ENCODE peak calls at places on chromosomes 5 and 9, in six cellular contexts. G is mesenchymal stem cell, N is neuronal stem cell, D is IMR-90, Q is mesendoderm, P is H9. J is an unnamed sample. For H3K4me1, the result is how much of the 10 kb centered on the place peaks cover.

GRCh38 chr5:128290152-128290858 is 206.7 kb downstream of the SLC12A2 start:
- DNase-seq in G (no peak), P (no peak), N (no peak), D (peak), Q (no peak), J (no peak)

GRCh38 chr5:95403996-95404395 is 12.8 kb downstream of the FAM81B start:
- DNase-seq in D (no peak), N (no peak), Q (no peak), G (no peak), P (no peak), J (no peak)

GRCh38 chr5:59158165-59158564 is 575.3 kb downstream of the RAB3C start:
- DNase-seq in P (no peak), G (peak), D (peak), Q (no peak), N (no peak), J (no peak)

GRCh38 chr9:87427851-87428506 is 69.7 kb upstream of the DAPK1 start:
- DNase-seq in N (no peak), D (no peak), G (no peak), Q (no peak), P (no peak), J (peak)

GRCh38 chr9:6904366-6904765 is 146.6 kb downstream of the KDM4C start:
- DNase-seq in P (no peak), D (no peak), N (no peak), G (no peak), Q (no peak), J (no peak)

GRCh38 chr5:122770479-122770878 is 4.4 kb upstream of the SNX2 start:
- DNase-seq in N (no peak), P (no peak), G (no peak), D (no peak), Q (no peak), J (no peak)

GRCh38 chr5:13354611-13355010 is 589.9 kb downstream of the DNAH5 start:
- DNase-seq in G (no peak), D (no peak), Q (no peak), N (no peak), P (no peak), J (no peak)

GRCh38 chr5:108661590-108662219 is 86.0 kb upstream of the FER start:
- DNase-seq in D (peak), N (no peak), Q (no peak), G (peak), P (no peak), J (peak)

GRCh38 chr5:54263447-54263846 is 46.9 kb downstream of the ARL15 start:
- DNase-seq in D (no peak), P (no peak), G (no peak), N (no peak), Q (no peak), J (no peak)

GRCh38 chr9:78278801-78279200 is 18.1 kb upstream of the PSAT1 start:
- DNase-seq in P (no peak), N (no peak), D (no peak), Q (no peak), G (no peak), J (no peak)

GRCh38 chr9:135077497-135078200 is 9.8 kb upstream of the OLFM1 start:
- DNase-seq in Q (peak), P (peak), N (no peak), D (no peak), G (no peak), J (peak)

DNA sequence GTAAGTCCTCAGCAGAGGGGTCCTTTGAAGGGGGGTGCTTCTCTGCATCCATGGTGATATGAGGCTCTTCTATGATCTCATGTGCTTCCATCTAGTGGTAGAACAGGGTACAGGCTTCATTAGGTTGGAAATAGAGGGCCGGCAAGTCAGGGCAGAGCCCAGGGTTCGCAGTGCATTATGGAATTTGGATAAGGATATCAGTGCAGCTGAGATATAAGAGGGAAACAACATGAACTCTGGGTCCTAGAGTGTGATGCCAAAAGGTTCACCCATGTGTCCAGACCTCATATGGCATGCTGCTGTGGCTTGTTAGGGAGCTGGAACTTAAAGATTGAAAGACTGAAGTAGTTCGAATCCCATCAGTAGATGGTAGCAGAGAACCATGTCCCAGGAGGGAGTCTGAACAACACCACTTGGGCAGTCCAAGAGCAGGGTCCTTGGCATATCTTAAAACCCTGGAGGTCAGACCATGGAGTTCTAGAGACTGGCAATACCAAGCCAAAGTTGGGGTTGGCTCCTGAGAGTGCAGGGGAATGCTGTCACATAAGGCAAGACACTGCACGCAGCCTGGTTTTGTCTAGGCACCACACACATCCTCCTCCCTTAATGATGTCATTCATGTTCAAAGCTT is 2.3 kb downstream of the FAM221B start:
- DNase-seq in N (peak), Q (peak), G (peak), D (peak), P (peak), J (no peak)
- H2BK120ac ChIP-seq in N (no peak), Q (no peak), G (no peak), D (peak), P (no peak), J (peak)

GRCh38 chr9:21996438-21996837 is 1.8 kb downstream of the CDKN2B-AS1 start:
- DNase-seq in N (no peak), P (peak), G (peak), D (no peak), Q (peak), J (no peak)

GRCh38 chr9:21997480-21997879 is 2.9 kb downstream of the CDKN2B-AS1 start:
- DNase-seq in G (no peak), Q (no peak), P (no peak), D (no peak), N (no peak), J (no peak)

GRCh38 chr9:21998026-21998425 is 3.4 kb downstream of the CDKN2B-AS1 start:
- DNase-seq in P (no peak), G (no peak), N (no peak), Q (no peak), D (no peak), J (no peak)

GRCh38 chr9:21995652-21996275 is 1.2 kb downstream of the CDKN2B-AS1 start:
- DNase-seq in N (no peak), Q (peak), P (no peak), D (peak), G (peak), J (peak)

GRCh38 chr9:21996858-21997257 is 2.3 kb downstream of the CDKN2B-AS1 start:
- DNase-seq in D (no peak), N (no peak), G (peak), Q (no peak), P (no peak), J (no peak)
- H3K9ac ChIP-seq in D (no peak), N (no peak), G (no peak), Q (no peak), P (no peak), J (no peak)

DNA sequence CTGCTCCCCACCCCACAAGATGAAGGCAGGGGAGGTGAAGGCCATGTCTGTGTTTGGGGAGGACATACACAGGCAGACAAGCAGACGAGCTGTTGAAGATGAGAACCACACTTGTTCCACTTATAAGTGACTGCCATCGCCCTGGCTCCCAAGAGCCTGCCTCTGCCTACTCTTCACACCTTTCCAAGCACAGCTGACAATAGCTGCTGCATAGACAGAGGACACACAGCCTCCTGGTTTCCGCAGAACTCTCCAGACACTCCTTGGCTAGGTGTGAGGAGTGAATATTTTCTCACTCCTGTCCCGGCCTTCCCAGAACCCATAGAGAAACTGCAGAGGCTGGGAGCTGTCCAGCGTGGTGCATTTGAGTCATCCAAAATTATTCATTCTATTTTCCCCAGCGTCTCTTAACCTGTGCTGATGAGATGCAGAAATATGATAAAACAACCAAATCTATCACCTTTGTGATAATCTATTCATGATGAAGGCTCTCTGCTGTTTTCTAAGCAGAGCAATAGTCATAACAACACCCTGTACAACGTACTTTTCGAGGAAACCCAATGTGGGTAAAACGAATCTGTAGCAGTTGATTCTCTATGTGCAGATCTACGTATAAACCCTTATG is 24.7 kb downstream of the KLF9 start:
- DNase-seq in N (no peak), G (peak), P (no peak), Q (peak), D (peak), J (no peak)
- H3K4me1 ChIP-seq in N (under half), G (under half), P (under half), Q (under half), D (under half), J (under half)

GRCh38 chr5:55868846-55869245 is 17.7 kb downstream of the IL31RA start:
- DNase-seq in D (peak), G (peak), P (no peak), N (no peak), Q (no peak), J (peak)

GRCh38 chr5:55864606-55865541 is 13.7 kb downstream of the IL31RA start:
- DNase-seq in G (peak), Q (no peak), N (no peak), D (peak), P (no peak), J (no peak)

GRCh38 chr5:55866485-55866884 is 15.3 kb downstream of the IL31RA start:
- DNase-seq in D (no peak), G (no peak), Q (no peak), N (no peak), P (no peak), J (no peak)

GRCh38 chr5:55866934-55867333 is 15.8 kb downstream of the IL31RA start:
- DNase-seq in P (no peak), N (no peak), D (no peak), G (no peak), Q (no peak), J (no peak)

GRCh38 chr5:55865831-55866230 is 14.7 kb downstream of the IL31RA start:
- DNase-seq in P (no peak), Q (peak), N (no peak), G (peak), D (peak), J (no peak)
- H2BK120ac ChIP-seq in P (no peak), Q (no peak), N (no peak), G (no peak), D (no peak), J (no peak)

GRCh38 chr9:98944130-98945074 is 695 bp downstream of the COL15A1 start:
- DNase-seq in G (peak), D (no peak), Q (no peak), N (peak), P (peak), J (peak)
- H3K9ac ChIP-seq in G (peak), D (peak), Q (peak), N (peak), P (no peak), J (no peak)

GRCh38 chr9:15722888-15723287 is 170.0 kb downstream of the CCDC171 start:
- DNase-seq in Q (peak), D (peak), G (no peak), N (peak), P (peak), J (no peak)
- H3K4me1 ChIP-seq in Q (under half), D (under half), G (under half), N (under half), P (under half), J (under half)

GRCh38 chr5:3599283-3600105 is 3.9 kb downstream of the IRX1 start:
- DNase-seq in G (no peak), P (peak), Q (peak), D (no peak), N (no peak), J (no peak)
- H2BK120ac ChIP-seq in G (no peak), P (no peak), Q (no peak), D (no peak), N (peak), J (no peak)

GRCh38 chr5:133251296-133252132 is 199.7 kb downstream of the HSPA4 start:
- DNase-seq in N (no peak), P (no peak), Q (no peak), G (no peak), D (no peak), J (no peak)

GRCh38 chr5:133253076-133253475 is 201.3 kb downstream of the HSPA4 start:
- DNase-seq in D (no peak), G (no peak), Q (no peak), P (no peak), N (no peak), J (no peak)

GRCh38 chr5:133253661-133254060 is 201.8 kb downstream of the HSPA4 start:
- DNase-seq in Q (no peak), P (no peak), D (no peak), G (no peak), N (no peak), J (no peak)

GRCh38 chr5:133250527-133250926 is 198.7 kb downstream of the HSPA4 start:
- DNase-seq in P (no peak), G (no peak), D (no peak), N (no peak), Q (no peak), J (no peak)

GRCh38 chr5:133252133-133252480 is 200.3 kb downstream of the HSPA4 start:
- DNase-seq in P (no peak), D (no peak), Q (no peak), N (no peak), G (no peak), J (no peak)
- H3K9ac ChIP-seq in P (no peak), D (no peak), Q (peak), N (no peak), G (no peak), J (no peak)